ENCODE peak calls at places on chromosome 17, in four cellular contexts. B is body of pancreas, M is GM10248, H is tibial artery. S is an unnamed sample.
A peak's percentile ranks its signal among the peaks of the same experiment; 100 is the strongest.

GRCh38 chr17:67004191-67004590 is 39.7 kb downstream of the CACNG4 start:
- DNase-seq in B (no peak), M (no peak), H (no peak), S (no peak)

GRCh38 chr17:37506678-37507077 is 17.0 kb downstream of the DUSP14 start:
- DNase-seq in B (no peak), M (no peak), H (no peak), S (no peak)

GRCh38 chr17:55314061-55314783 is 49.5 kb downstream of the HLF start:
- DNase-seq in B (no peak), M (no peak), H (no peak), S (no peak)

GRCh38 chr17:75238684-75239191 is 22.7 kb downstream of the GGA3 start:
- DNase-seq in B (peak; percentile 66), M (peak; percentile 82), H (no peak), S (peak; percentile 55)

GRCh38 chr17:50394711-50395110 is 2.6 kb downstream of the LRRC59 start:
- DNase-seq in B (peak; percentile 58), M (no peak), H (no peak), S (no peak)

GRCh38 chr17:19762515-19762961 is 14.4 kb upstream of the ALDH3A1 start:
- DNase-seq in B (peak; percentile 77), M (peak; percentile 82), H (peak; percentile 89), S (peak; percentile 57)

GRCh38 chr17:3984719-3985444 is 20.6 kb upstream of the ATP2A3 start:
- DNase-seq in B (no peak), M (no peak), H (no peak), S (no peak)

GRCh38 chr17:50928662-50929061 is 62.5 kb upstream of the TOB1 start:
- DNase-seq in B (no peak), M (no peak), H (no peak), S (no peak)

GRCh38 chr17:8953152-8953885 is 12.2 kb downstream of the PIK3R5 start:
- DNase-seq in B (no peak), M (no peak), H (no peak), S (no peak)

GRCh38 chr17:1640329-1641064 is 5.0 kb downstream of the SCARF1 start:
- DNase-seq in B (peak; percentile 66), M (no peak), H (no peak), S (no peak)

GRCh38 chr17:77503293-77503655 is 362.5 kb downstream of the SEC14L1 start:
- DNase-seq in B (no peak), M (no peak), H (peak; percentile 43), S (no peak)

GRCh38 chr17:81976332-81977210 is 858 bp upstream of the ASPSCR1 start:
- DNase-seq in B (peak; percentile 74), M (no peak), H (no peak), S (no peak)

GRCh38 chr17:17495448-17496188 is 577 bp downstream of the RASD1 start:
- DNase-seq in B (no peak), M (peak; percentile 57), H (peak; percentile 68), S (no peak)

GRCh38 chr17:32855620-32856019 is 21.3 kb downstream of the MYO1D start:
- DNase-seq in B (no peak), M (no peak), H (no peak), S (no peak)

GRCh38 chr17:760371-760770 is 8.3 kb upstream of the GEMIN4 start:
- DNase-seq in B (no peak), M (no peak), H (no peak), S (no peak)

GRCh38 chr17:76394166-76394565 is 9.8 kb downstream of the SPHK1 start:
- DNase-seq in B (no peak), M (no peak), H (no peak), S (no peak)

GRCh38 chr17:30829022-30829421 is 2.7 kb upstream of the ATAD5 start:
- DNase-seq in B (no peak), M (no peak), H (no peak), S (no peak)

GRCh38 chr17:42760652-42761581 is at the start of gene RAMP2:
- DNase-seq in B (peak; percentile 39), M (peak; percentile 40), H (no peak), S (no peak)

GRCh38 chr17:36188891-36189306 is 7.7 kb downstream of the CCL3L1 start:
- DNase-seq in B (peak; percentile 49), M (no peak), H (no peak), S (peak; percentile 88)

GRCh38 chr17:71978435-71978834 is 142.4 kb upstream of the SOX9 start:
- DNase-seq in B (no peak), M (no peak), H (no peak), S (no peak)

GRCh38 chr17:36749493-36749892 is 148.1 kb downstream of the MRM1 start:
- DNase-seq in B (no peak), M (no peak), H (no peak), S (no peak)

GRCh38 chr17:44091200-44091997 is 20.9 kb downstream of the G6PC3 start:
- DNase-seq in B (no peak), M (no peak), H (no peak), S (no peak)

GRCh38 chr17:55576237-55576998 is 65.2 kb upstream of the SMIM36 start:
- DNase-seq in B (no peak), M (no peak), H (no peak), S (no peak)

GRCh38 chr17:45784293-45784582 is at the start of gene CRHR1:
- DNase-seq in B (no peak), M (no peak), H (no peak), S (no peak)

GRCh38 chr17:55816532-55817272 is 65.9 kb downstream of the PCTP start:
- DNase-seq in B (no peak), M (no peak), H (no peak), S (no peak)

GRCh38 chr17:55448681-55449080 is 27.0 kb upstream of the MMD start:
- DNase-seq in B (no peak), M (no peak), H (no peak), S (no peak)

GRCh38 chr17:56144205-56144604 is 9.1 kb upstream of the ANKFN1 start:
- DNase-seq in B (no peak), M (no peak), H (no peak), S (no peak)

GRCh38 chr17:52419256-52419655 is 260.7 kb upstream of the CA10 start:
- DNase-seq in B (peak; percentile 69), M (no peak), H (no peak), S (no peak)

GRCh38 chr17:77325826-77326581 is 185.2 kb downstream of the SEC14L1 start:
- DNase-seq in B (no peak), M (no peak), H (peak; percentile 74), S (peak; percentile 21)

GRCh38 chr17:17017343-17018014 is 24.8 kb upstream of the MPRIP start:
- DNase-seq in B (no peak), M (no peak), H (peak; percentile 34), S (no peak)

GRCh38 chr17:67931227-67931626 is 65.0 kb downstream of the C17orf58 start:
- DNase-seq in B (no peak), M (no peak), H (no peak), S (no peak)

GRCh38 chr17:50155115-50155819 is 4.8 kb upstream of the PPP1R9B start:
- DNase-seq in B (no peak), M (no peak), H (peak; percentile 92), S (no peak)

GRCh38 chr17:74532115-74532514 is 840 bp upstream of the CD300LB start:
- DNase-seq in B (peak; percentile 19), M (peak; percentile 16), H (peak; percentile 79), S (peak; percentile 49)

GRCh38 chr17:54220829-54221228 is 398.1 kb downstream of the KIF2B start:
- DNase-seq in B (no peak), M (no peak), H (no peak), S (no peak)

GRCh38 chr17:57557793-57558681 is 187.1 kb downstream of the CCDC182 start:
- DNase-seq in B (no peak), M (no peak), H (no peak), S (no peak)

GRCh38 chr17:47843391-47843730 is 2.3 kb upstream of the SCRN2 start:
- DNase-seq in B (no peak), M (no peak), H (no peak), S (no peak)
- TF ChIP-seq CTCF in B (no peak), M (no peak), H (no peak), S (no peak)

GRCh38 chr17:40614431-40615294 is 33.0 kb downstream of the SMARCE1 start:
- DNase-seq in B (no peak), M (peak; percentile 50), H (no peak), S (no peak)

GRCh38 chr17:40615989-40616476 is 31.6 kb downstream of the SMARCE1 start:
- DNase-seq in B (no peak), M (no peak), H (no peak), S (no peak)

GRCh38 chr17:40616592-40616991 is 31.0 kb downstream of the SMARCE1 start:
- DNase-seq in B (no peak), M (no peak), H (no peak), S (no peak)

GRCh38 chr17:40613755-40614154 is 33.9 kb downstream of the SMARCE1 start:
- DNase-seq in B (no peak), M (no peak), H (no peak), S (no peak)

GRCh38 chr17:40615295-40615988 is 32.2 kb downstream of the SMARCE1 start:
- DNase-seq in B (peak; percentile 66), M (peak; percentile 81), H (no peak), S (no peak)
- TF ChIP-seq CTCF in B (no peak), M (peak; percentile 61), H (no peak), S (no peak)

GRCh38 chr17:29583324-29584248 is 5.9 kb downstream of the GIT1 start:
- DNase-seq in B (no peak), M (no peak), H (no peak), S (no peak)

GRCh38 chr17:29584452-29585079 is 4.9 kb downstream of the GIT1 start:
- DNase-seq in B (no peak), M (no peak), H (no peak), S (no peak)

GRCh38 chr17:29586676-29587469 is 2.6 kb downstream of the GIT1 start:
- DNase-seq in B (no peak), M (no peak), H (no peak), S (no peak)

GRCh38 chr17:29587591-29587990 is 1.9 kb downstream of the GIT1 start:
- DNase-seq in B (no peak), M (no peak), H (no peak), S (no peak)

GRCh38 chr17:29585080-29585751 is 4.2 kb downstream of the GIT1 start:
- DNase-seq in B (no peak), M (peak; percentile 54), H (peak; percentile 67), S (no peak)
- TF ChIP-seq CTCF in B (no peak), M (peak; percentile 50), H (no peak), S (no peak)

DNA sequence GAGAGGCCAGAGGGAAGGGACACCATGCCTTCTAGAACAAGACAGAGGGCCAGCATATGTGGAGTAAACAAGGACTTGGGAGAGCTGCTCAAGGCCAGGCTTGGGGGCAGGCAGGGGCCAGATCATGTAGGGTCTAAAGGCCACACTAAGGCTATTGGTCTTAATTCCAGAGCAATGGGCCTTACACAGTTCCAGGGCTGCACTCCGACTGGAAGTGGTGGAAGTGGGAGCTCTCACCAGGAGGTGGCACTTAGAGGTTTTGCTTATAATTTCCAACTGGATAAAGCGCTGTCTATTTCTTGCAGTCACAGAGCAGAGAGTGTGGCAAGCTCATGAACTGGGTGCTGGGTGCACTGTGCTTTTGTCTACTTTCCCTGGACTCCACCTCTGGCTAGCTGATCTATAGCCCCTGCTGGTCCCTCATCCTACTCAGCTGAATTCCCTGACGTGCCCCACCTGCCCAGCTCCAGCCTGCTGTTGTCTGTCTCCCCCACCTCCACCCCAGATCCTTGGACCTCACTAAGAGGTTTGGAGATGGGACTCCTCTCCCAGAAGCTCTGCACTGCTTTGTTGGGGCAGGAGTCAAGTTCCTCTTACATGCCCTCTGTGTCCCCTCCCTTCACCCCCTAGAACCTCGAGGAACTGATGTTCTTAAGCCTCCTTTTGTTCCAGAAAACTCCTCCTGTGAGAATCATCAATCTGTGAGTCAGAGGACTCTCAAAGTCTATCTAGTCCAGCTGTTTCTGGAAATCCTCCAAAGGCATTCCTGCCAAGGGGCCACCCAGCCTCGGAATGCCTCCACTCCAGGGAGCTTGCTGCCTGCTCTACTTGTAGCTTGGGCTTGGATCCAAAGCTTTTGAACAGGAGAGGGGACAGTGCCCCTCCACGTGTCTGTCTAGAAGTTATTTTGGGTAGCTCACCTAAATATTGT is 48.1 kb upstream of the KSR1 start:
- DNase-seq in B (no peak), M (no peak), H (no peak), S (no peak)
- TF ChIP-seq CTCF in B (no peak), M (no peak), H (no peak), S (no peak)

S was measured in natural killer cell.